ENCODE peak calls at places on chromosomes 11 and 22, in nine cellular contexts. W is naive thymus-derived CD4-positive, alpha-beta T cell; G is NCI-H1417 treated with DMSO at 0.1 percent for 48 hours; S is neuronal stem cell; R is kidney epithelial cell; O is skeletal muscle cell; Y is kidney; F is activated T-helper 1 cell treated with Interleukin-2 at 50 U/mL for 16 hours; Q is activated T-cell treated with anti-CD3 and anti-CD28 coated beads, Interleukin-2, amount 50 U/mL, for 72 hours. A is an unnamed sample.

GRCh38 chr11:34656062-34656720 is 35.3 kb downstream of the EHF start:
- DNase-seq in W (no peak), G (no peak), S (no peak), R (no peak), O (no peak), Y (no peak), F (no peak), Q (no peak), A (no peak)

GRCh38 chr11:128853556-128853955 is 13.5 kb downstream of the KCNJ1 start:
- DNase-seq in W (no peak), G (no peak), S (no peak), R (no peak), O (no peak), Y (no peak), F (no peak), Q (no peak), A (no peak)

GRCh38 chr22:49971232-49972162 is 10.9 kb downstream of the PIM3 start:
- DNase-seq in W (no peak), G (no peak), S (no peak), R (no peak), O (no peak), Y (peak), F (no peak), Q (no peak), A (peak)

GRCh38 chr11:73653996-73654395 is 7.6 kb downstream of the PLEKHB1 start:
- DNase-seq in W (no peak), G (no peak), S (no peak), R (no peak), O (no peak), Y (no peak), F (no peak), Q (no peak), A (no peak)

GRCh38 chr11:47980093-47980906 is at the start of gene PTPRJ:
- DNase-seq in W (peak), G (no peak), S (peak), R (no peak), O (no peak), Y (peak), F (peak), Q (peak), A (peak)

GRCh38 chr22:38017272-38017920 is 33.0 kb upstream of the SOX10 start:
- DNase-seq in W (no peak), G (no peak), S (no peak), R (no peak), O (no peak), Y (peak), F (no peak), Q (no peak), A (no peak)

GRCh38 chr22:30314918-30315317 is 11.8 kb downstream of the TBC1D10A start:
- DNase-seq in W (no peak), G (no peak), S (no peak), R (no peak), O (no peak), Y (no peak), F (peak), Q (peak), A (peak)

GRCh38 chr11:19382131-19382611 is 141.4 kb upstream of the E2F8 start:
- DNase-seq in W (no peak), G (no peak), S (peak), R (no peak), O (no peak), Y (no peak), F (no peak), Q (no peak), A (no peak)